ENCODE peak calls at places on chromosome 5, in nine cellular contexts. C, T, N, X, J, Z, V, K and E are unnamed samples.

GRCh38 chr5:110625376-110625999 is 101.0 kb downstream of the TMEM232 start:
- DNase-seq in C (no peak), T (no peak), N (peak), X (no peak), J (peak), Z (no peak), V (no peak), K (peak), E (no peak)

GRCh38 chr5:133051117-133051546 is 681 bp upstream of the HSPA4 start:
- DNase-seq in C (no peak), T (no peak), N (no peak), X (no peak), J (no peak), Z (peak), V (no peak), K (no peak), E (peak)

GRCh38 chr5:33091571-33092363 is 349.0 kb upstream of the TARS1 start:
- DNase-seq in C (peak), T (no peak), N (peak), X (no peak), J (peak), Z (no peak), V (no peak), K (no peak), E (no peak)

GRCh38 chr5:123088031-123088805 is 823 bp upstream of the PRDM6 start:
- DNase-seq in C (no peak), T (no peak), N (no peak), X (no peak), J (no peak), Z (no peak), V (no peak), K (no peak), E (no peak)

GRCh38 chr5:169182797-169183196 is 118.1 kb downstream of the SLIT3 start:
- DNase-seq in C (no peak), T (no peak), N (no peak), X (no peak), J (peak), Z (no peak), V (no peak), K (peak), E (no peak)

GRCh38 chr5:163821142-163821541 is 315.7 kb downstream of the MAT2B start:
- DNase-seq in C (no peak), T (no peak), N (no peak), X (no peak), J (no peak), Z (no peak), V (no peak), K (no peak), E (no peak)

GRCh38 chr5:167534131-167534530 is 757.3 kb upstream of the WWC1 start:
- DNase-seq in C (no peak), T (no peak), N (no peak), X (no peak), J (no peak), Z (no peak), V (no peak), K (no peak), E (no peak)

GRCh38 chr5:176371621-176372539 is 6.6 kb downstream of the ARL10 start:
- DNase-seq in C (no peak), T (no peak), N (no peak), X (no peak), J (no peak), Z (peak), V (no peak), K (no peak), E (no peak)

GRCh38 chr5:79774855-79775237 is 85.2 kb downstream of the CMYA5 start:
- DNase-seq in C (no peak), T (no peak), N (no peak), X (no peak), J (no peak), Z (no peak), V (no peak), K (no peak), E (no peak)

GRCh38 chr5:23507278-23507685 is at the start of gene PRDM9:
- DNase-seq in C (no peak), T (peak), N (peak), X (peak), J (no peak), Z (peak), V (peak), K (no peak), E (peak)

GRCh38 chr5:74556631-74557595 is 83.6 kb downstream of the ENC1 start:
- DNase-seq in C (no peak), T (no peak), N (no peak), X (no peak), J (peak), Z (no peak), V (no peak), K (no peak), E (no peak)

GRCh38 chr5:43947870-43948269 is 344.9 kb downstream of the NNT start:
- DNase-seq in C (no peak), T (no peak), N (no peak), X (no peak), J (peak), Z (no peak), V (no peak), K (no peak), E (no peak)

GRCh38 chr5:119343766-119344165 is 12.1 kb upstream of the TNFAIP8 start:
- DNase-seq in C (peak), T (no peak), N (peak), X (no peak), J (no peak), Z (no peak), V (no peak), K (no peak), E (no peak)

GRCh38 chr5:113574417-113574816 is 60.9 kb downstream of the YTHDC2 start:
- DNase-seq in C (peak), T (no peak), N (peak), X (no peak), J (peak), Z (no peak), V (no peak), K (no peak), E (no peak)

GRCh38 chr5:149419532-149420485 is 40.7 kb upstream of the IL17B start:
- DNase-seq in C (no peak), T (no peak), N (no peak), X (no peak), J (no peak), Z (no peak), V (no peak), K (no peak), E (no peak)

GRCh38 chr5:61342066-61342465 is 10.0 kb downstream of the ZSWIM6 start:
- DNase-seq in C (no peak), T (no peak), N (peak), X (no peak), J (peak), Z (no peak), V (no peak), K (no peak), E (no peak)

GRCh38 chr5:55634204-55634785 is 77.8 kb downstream of the SLC38A9 start:
- DNase-seq in C (no peak), T (no peak), N (peak), X (no peak), J (peak), Z (no peak), V (no peak), K (no peak), E (no peak)
- H3K4me3 ChIP-seq in C (no peak), T (no peak), N (no peak), X (no peak), J (no peak), Z (no peak), V (peak), K (no peak), E (no peak)

GRCh38 chr5:151068571-151069197 is 12.2 kb downstream of the TNIP1 start:
- DNase-seq in C (no peak), T (no peak), N (peak), X (no peak), J (peak), Z (peak), V (no peak), K (no peak), E (no peak)
- H3K4me3 ChIP-seq in C (no peak), T (no peak), N (no peak), X (no peak), J (no peak), Z (no peak), V (no peak), K (no peak), E (no peak)

GRCh38 chr5:108857905-108858304 is 110.2 kb downstream of the FER start:
- DNase-seq in C (no peak), T (no peak), N (no peak), X (no peak), J (no peak), Z (no peak), V (no peak), K (peak), E (no peak)

DNA sequence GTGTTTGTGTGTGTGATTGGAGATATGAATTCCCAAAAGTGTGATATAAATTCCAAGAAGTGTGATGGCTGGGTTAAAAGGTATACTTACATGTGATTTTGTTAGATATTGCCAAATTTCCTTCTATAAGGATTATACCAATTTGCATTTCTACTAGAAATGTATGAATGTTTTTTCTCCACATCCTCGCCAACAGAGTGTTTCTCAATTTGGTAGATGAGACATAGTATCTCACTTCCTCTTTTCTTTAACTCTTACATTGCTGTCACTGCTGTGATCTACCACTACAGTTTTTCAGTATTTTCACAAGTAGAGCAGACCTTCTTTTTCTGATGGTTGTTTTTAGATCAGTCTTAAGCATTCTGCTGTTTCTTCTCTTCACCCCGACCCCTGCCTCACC is 111.3 kb downstream of the FER start:
- DNase-seq in C (peak), T (no peak), N (peak), X (no peak), J (peak), Z (no peak), V (no peak), K (peak), E (no peak)
- H3K4me3 ChIP-seq in C (no peak), T (no peak), N (no peak), X (no peak), J (no peak), Z (no peak), V (no peak), K (peak), E (no peak)

DNA sequence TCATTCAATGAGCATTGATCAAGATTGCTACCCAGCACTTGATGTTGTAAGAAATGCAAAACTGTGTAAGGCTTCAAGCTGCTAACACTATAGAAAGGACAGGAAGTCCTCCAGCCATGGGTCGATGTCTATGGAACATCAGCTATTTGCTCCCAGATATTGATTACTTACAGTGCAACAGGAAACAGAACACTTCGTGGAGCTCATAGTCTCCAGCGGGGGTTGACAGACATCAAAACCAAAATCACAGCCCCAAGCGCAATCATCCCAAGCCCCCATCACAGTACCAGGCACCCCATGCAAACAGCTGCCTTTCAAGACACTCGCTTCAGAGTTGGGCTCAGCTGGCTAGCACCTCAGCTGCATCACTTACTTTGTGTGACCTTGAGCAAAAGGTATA is 26.8 kb upstream of the DUSP1 start:
- DNase-seq in C (no peak), T (no peak), N (no peak), X (no peak), J (no peak), Z (no peak), V (peak), K (no peak), E (no peak)
- H3K4me3 ChIP-seq in C (no peak), T (no peak), N (no peak), X (no peak), J (peak), Z (no peak), V (no peak), K (no peak), E (no peak)

DNA sequence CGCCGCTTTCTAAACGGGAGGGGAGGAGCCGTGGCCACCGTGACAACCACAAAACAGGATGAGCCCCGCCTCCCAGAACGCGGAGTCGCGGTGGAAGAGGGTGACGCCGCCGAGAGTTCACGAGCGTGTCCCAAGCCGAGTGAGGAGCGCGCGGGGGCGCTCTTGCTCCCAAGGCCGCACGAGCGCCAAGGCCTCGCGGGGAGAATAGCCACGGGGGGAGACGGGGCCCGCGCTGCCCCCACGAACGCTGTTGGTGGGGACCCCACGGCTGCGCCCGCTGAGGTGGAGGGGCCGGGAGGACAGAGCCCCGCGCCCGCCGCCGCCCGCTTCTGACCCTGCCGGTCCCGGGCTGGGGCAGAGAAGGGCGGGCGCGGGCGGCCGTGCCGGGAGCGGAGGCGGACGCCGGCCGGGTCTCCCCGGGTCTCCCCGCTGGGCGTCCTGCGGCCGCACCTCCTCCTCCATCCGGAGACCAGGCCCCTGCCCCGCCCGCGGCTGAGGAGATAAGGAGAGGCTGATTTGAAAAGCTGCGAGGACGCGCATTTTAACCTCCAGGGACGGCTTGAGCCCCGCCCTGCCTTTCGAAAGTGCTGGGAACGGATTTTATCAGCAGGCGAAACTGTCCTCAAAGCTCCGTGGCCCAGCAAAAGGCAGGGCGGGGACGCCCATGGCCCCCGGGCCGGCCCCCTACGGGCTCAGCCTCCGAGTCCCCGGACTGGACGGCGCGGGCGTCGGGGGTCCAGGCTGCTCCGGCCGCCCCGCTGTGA is 3.8 kb upstream of the NKD2 start:
- DNase-seq in C (no peak), T (peak), N (no peak), X (peak), J (peak), Z (peak), V (peak), K (peak), E (peak)
- H3K4me3 ChIP-seq in C (no peak), T (peak), N (no peak), X (peak), J (peak), Z (peak), V (peak), K (peak), E (no peak)

GRCh38 chr5:55692106-55692417 is 20.1 kb downstream of the SLC38A9 start:
- DNase-seq in C (no peak), T (no peak), N (no peak), X (no peak), J (no peak), Z (no peak), V (no peak), K (no peak), E (no peak)
- H3K4me3 ChIP-seq in C (no peak), T (no peak), N (no peak), X (no peak), J (no peak), Z (no peak), V (no peak), K (no peak), E (no peak)

GRCh38 chr5:120624021-120624563 is 160.0 kb downstream of the PRR16 start:
- DNase-seq in C (no peak), T (no peak), N (peak), X (no peak), J (peak), Z (no peak), V (no peak), K (peak), E (no peak)
- H3K4me3 ChIP-seq in C (peak), T (no peak), N (no peak), X (no peak), J (peak), Z (no peak), V (no peak), K (no peak), E (no peak)

DNA sequence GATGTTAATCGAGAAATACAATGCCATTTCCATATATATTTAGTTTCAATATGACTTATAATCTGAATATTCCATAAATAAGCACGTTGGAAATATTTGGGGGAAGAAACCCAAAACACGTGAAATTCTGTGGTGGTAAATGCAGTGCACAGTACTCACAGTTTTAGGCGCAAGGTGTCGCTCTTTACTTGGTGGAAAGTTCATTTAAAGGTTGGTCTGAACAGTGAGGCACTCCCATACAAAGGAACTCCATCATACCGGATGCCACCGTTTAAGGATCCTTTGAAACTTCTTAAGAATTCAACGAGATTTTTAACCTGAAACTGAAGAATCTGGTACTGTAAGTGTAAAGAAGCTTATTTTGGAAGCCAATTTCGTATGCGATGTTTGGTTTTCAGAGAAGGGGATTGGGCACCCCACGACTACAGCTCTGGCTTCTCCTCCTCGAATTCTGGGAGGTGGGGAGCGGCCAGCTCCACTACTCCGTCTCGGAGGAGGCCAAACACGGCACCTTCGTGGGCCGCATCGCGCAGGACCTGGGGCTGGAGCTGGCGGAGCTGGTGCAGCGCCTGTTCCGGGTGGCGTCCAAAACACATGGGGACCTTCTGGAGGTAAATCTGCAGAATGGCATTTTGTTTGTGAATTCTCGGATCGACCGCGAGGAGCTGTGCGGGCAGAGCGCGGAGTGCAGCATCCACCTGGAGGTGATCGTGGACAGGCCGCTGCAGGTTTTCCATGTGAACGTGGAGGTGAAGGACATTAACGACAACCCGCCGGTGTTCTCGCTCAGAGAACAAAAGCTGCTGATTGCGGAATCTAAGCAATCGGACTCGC is at the start of gene PCDHA11:
- DNase-seq in C (no peak), T (peak), N (no peak), X (no peak), J (no peak), Z (no peak), V (no peak), K (peak), E (no peak)
- H3K4me3 ChIP-seq in C (no peak), T (no peak), N (no peak), X (peak), J (no peak), Z (no peak), V (peak), K (peak), E (no peak)

GRCh38 chr5:172683264-172683663 is 42.2 kb downstream of the NEURL1B start:
- DNase-seq in C (no peak), T (no peak), N (no peak), X (no peak), J (no peak), Z (no peak), V (no peak), K (no peak), E (no peak)
- H3K4me3 ChIP-seq in C (no peak), T (no peak), N (no peak), X (no peak), J (no peak), Z (no peak), V (no peak), K (no peak), E (no peak)

GRCh38 chr5:59275170-59275536 is 618.4 kb downstream of the PDE4D start:
- DNase-seq in C (no peak), T (no peak), N (no peak), X (no peak), J (no peak), Z (no peak), V (no peak), K (no peak), E (no peak)
- H3K4me3 ChIP-seq in C (peak), T (peak), N (peak), X (peak), J (peak), Z (no peak), V (peak), K (no peak), E (peak)